ENCODE peak calls at places on chromosomes 7 and 10, in four cellular contexts. One of them, this sample, is unnamed.

GRCh38 chr10:72075184-72076115 is 12.9 kb downstream of the SPOCK2 start:
- DNase-seq in upper lobe of left lung: no peak
- DNase-seq in NCI-H345: no peak
- DNase-seq in DMS 273 treated with DMSO at 0.1 percent for 48 hours: no peak
- DNase-seq in this sample: no peak

GRCh38 chr7:105691029-105691691 is 109.9 kb upstream of the EFCAB10 start:
- DNase-seq in upper lobe of left lung: no peak
- DNase-seq in NCI-H345: no peak
- DNase-seq in DMS 273 treated with DMSO at 0.1 percent for 48 hours: no peak
- DNase-seq in this sample: no peak

GRCh38 chr10:29862926-29863614 is 196.3 kb downstream of the JCAD start:
- DNase-seq in upper lobe of left lung: no peak
- DNase-seq in NCI-H345: no peak
- DNase-seq in DMS 273 treated with DMSO at 0.1 percent for 48 hours: no peak
- DNase-seq in this sample: peak; percentile 98

GRCh38 chr7:99790407-99790806 is 6.4 kb upstream of the CYP3A4 start:
- DNase-seq in upper lobe of left lung: no peak
- DNase-seq in NCI-H345: no peak
- DNase-seq in DMS 273 treated with DMSO at 0.1 percent for 48 hours: no peak
- DNase-seq in this sample: no peak

GRCh38 chr10:77768046-77768445 is 130.4 kb upstream of the KCNMA1 start:
- DNase-seq in upper lobe of left lung: no peak
- DNase-seq in NCI-H345: no peak
- DNase-seq in DMS 273 treated with DMSO at 0.1 percent for 48 hours: no peak
- DNase-seq in this sample: no peak

GRCh38 chr10:77411805-77412204 is 225.8 kb downstream of the KCNMA1 start:
- DNase-seq in upper lobe of left lung: no peak
- DNase-seq in NCI-H345: no peak
- DNase-seq in DMS 273 treated with DMSO at 0.1 percent for 48 hours: no peak
- DNase-seq in this sample: no peak

GRCh38 chr10:122658356-122659049 is 41.1 kb downstream of the C10orf120 start:
- DNase-seq in upper lobe of left lung: no peak
- DNase-seq in NCI-H345: no peak
- DNase-seq in DMS 273 treated with DMSO at 0.1 percent for 48 hours: no peak
- DNase-seq in this sample: no peak

GRCh38 chr7:134448359-134449229 is 10.3 kb downstream of the AKR1B1 start:
- DNase-seq in upper lobe of left lung: no peak
- DNase-seq in NCI-H345: no peak
- DNase-seq in DMS 273 treated with DMSO at 0.1 percent for 48 hours: no peak
- DNase-seq in this sample: peak; percentile 80

GRCh38 chr10:88120599-88121333 is 257.3 kb downstream of the PTEN start:
- DNase-seq in upper lobe of left lung: no peak
- DNase-seq in NCI-H345: no peak
- DNase-seq in DMS 273 treated with DMSO at 0.1 percent for 48 hours: no peak
- DNase-seq in this sample: no peak

GRCh38 chr7:17099083-17099973 is 199.1 kb upstream of the AHR start:
- DNase-seq in upper lobe of left lung: no peak
- DNase-seq in NCI-H345: no peak
- DNase-seq in DMS 273 treated with DMSO at 0.1 percent for 48 hours: no peak
- DNase-seq in this sample: peak; percentile 52

GRCh38 chr7:18384491-18385143 is 110.9 kb upstream of the HDAC9 start:
- DNase-seq in upper lobe of left lung: no peak
- DNase-seq in NCI-H345: peak; percentile 83
- DNase-seq in DMS 273 treated with DMSO at 0.1 percent for 48 hours: no peak
- DNase-seq in this sample: peak; percentile 6

GRCh38 chr10:120460776-120461175 is 3.7 kb downstream of the PLPP4 start:
- DNase-seq in upper lobe of left lung: no peak
- DNase-seq in NCI-H345: no peak
- DNase-seq in DMS 273 treated with DMSO at 0.1 percent for 48 hours: no peak
- DNase-seq in this sample: peak; percentile 100

GRCh38 chr7:136677456-136678365 is 190.7 kb upstream of the CHRM2 start:
- DNase-seq in upper lobe of left lung: no peak
- DNase-seq in NCI-H345: no peak
- DNase-seq in DMS 273 treated with DMSO at 0.1 percent for 48 hours: no peak
- DNase-seq in this sample: peak; percentile 47

GRCh38 chr7:20785211-20786048 is 1.3 kb downstream of the SP8 start:
- DNase-seq in upper lobe of left lung: peak; percentile 85
- DNase-seq in NCI-H345: peak; percentile 68
- DNase-seq in DMS 273 treated with DMSO at 0.1 percent for 48 hours: no peak
- DNase-seq in this sample: no peak

GRCh38 chr7:92404170-92404614 is 43.1 kb upstream of the GATAD1 start:
- DNase-seq in upper lobe of left lung: no peak
- DNase-seq in NCI-H345: no peak
- DNase-seq in DMS 273 treated with DMSO at 0.1 percent for 48 hours: no peak
- DNase-seq in this sample: no peak

GRCh38 chr7:22182139-22182538 is 174.8 kb downstream of the RAPGEF5 start:
- DNase-seq in upper lobe of left lung: no peak
- DNase-seq in NCI-H345: no peak
- DNase-seq in DMS 273 treated with DMSO at 0.1 percent for 48 hours: no peak
- DNase-seq in this sample: no peak

GRCh38 chr10:102654969-102655368 is 10.7 kb downstream of the TRIM8 start:
- DNase-seq in upper lobe of left lung: no peak
- DNase-seq in NCI-H345: no peak
- DNase-seq in DMS 273 treated with DMSO at 0.1 percent for 48 hours: no peak
- DNase-seq in this sample: no peak

GRCh38 chr10:98676895-98677294 is 230.2 kb upstream of the HPS1 start:
- DNase-seq in upper lobe of left lung: no peak
- DNase-seq in NCI-H345: no peak
- DNase-seq in DMS 273 treated with DMSO at 0.1 percent for 48 hours: no peak
- DNase-seq in this sample: no peak

GRCh38 chr10:91220954-91221696 is 662 bp downstream of the PCGF5 start:
- DNase-seq in upper lobe of left lung: no peak
- DNase-seq in NCI-H345: no peak
- DNase-seq in DMS 273 treated with DMSO at 0.1 percent for 48 hours: no peak
- DNase-seq in this sample: peak; percentile 10

This sample was measured in astrocyte.